ENCODE peak calls at places on chromosomes 4 and X, in eight cellular contexts. One of them, this sample, is unnamed.

GRCh38 chr4:53098681-53099121 is 236.6 kb downstream of the RASL11B start:
- DNase-seq in stomach: no peak
- DNase-seq in adrenal gland: no peak
- DNase-seq in nephron progenitor cell: no peak
- DNase-seq in ecto neural progenitor cell: no peak
- DNase-seq in left cardiac atrium: no peak
- DNase-seq in spleen: no peak
- DNase-seq in left ventricle myocardium inferior: no peak
- DNase-seq in this sample: no peak

GRCh38 chr4:80295841-80296240 is 29.4 kb downstream of the FGF5 start:
- DNase-seq in stomach: no peak
- DNase-seq in left cardiac atrium: no peak
- DNase-seq in left ventricle myocardium inferior: no peak
- DNase-seq in spleen: no peak
- DNase-seq in adrenal gland: no peak
- DNase-seq in ecto neural progenitor cell: no peak
- DNase-seq in nephron progenitor cell: no peak
- DNase-seq in this sample: no peak

GRCh38 chr4:184100297-184100885 is 117.3 kb downstream of the ENPP6 start:
- DNase-seq in spleen: peak
- DNase-seq in left ventricle myocardium inferior: peak
- DNase-seq in left cardiac atrium: peak
- DNase-seq in ecto neural progenitor cell: peak
- DNase-seq in stomach: peak
- DNase-seq in nephron progenitor cell: peak
- DNase-seq in adrenal gland: peak
- DNase-seq in this sample: no peak

GRCh38 chr4:39044947-39045734 is 12.9 kb upstream of the TMEM156 start:
- DNase-seq in left ventricle myocardium inferior: peak
- DNase-seq in nephron progenitor cell: peak
- DNase-seq in stomach: peak
- DNase-seq in spleen: peak
- DNase-seq in adrenal gland: peak
- DNase-seq in ecto neural progenitor cell: peak
- DNase-seq in left cardiac atrium: peak
- DNase-seq in this sample: no peak

GRCh38 chr4:69875576-69875975 is 15.6 kb upstream of the SULT1E1 start:
- DNase-seq in adrenal gland: no peak
- DNase-seq in left cardiac atrium: no peak
- DNase-seq in left ventricle myocardium inferior: no peak
- DNase-seq in spleen: no peak
- DNase-seq in ecto neural progenitor cell: no peak
- DNase-seq in stomach: no peak
- DNase-seq in nephron progenitor cell: no peak
- DNase-seq in this sample: no peak

GRCh38 chrX:53714580-53715335 is 28.2 kb upstream of the HUWE1 start:
- DNase-seq in stomach: peak
- DNase-seq in spleen: no peak
- DNase-seq in left cardiac atrium: no peak
- DNase-seq in nephron progenitor cell: no peak
- DNase-seq in left ventricle myocardium inferior: no peak
- DNase-seq in ecto neural progenitor cell: no peak
- DNase-seq in adrenal gland: no peak
- DNase-seq in this sample: no peak

GRCh38 chrX:95716841-95717240 is 967.8 kb upstream of the DIAPH2 start:
- DNase-seq in spleen: no peak
- DNase-seq in stomach: no peak
- DNase-seq in adrenal gland: no peak
- DNase-seq in ecto neural progenitor cell: no peak
- DNase-seq in left cardiac atrium: no peak
- DNase-seq in nephron progenitor cell: no peak
- DNase-seq in left ventricle myocardium inferior: no peak
- DNase-seq in this sample: no peak

GRCh38 chr4:123748806-123749205 is 352.2 kb downstream of the SPRY1 start:
- DNase-seq in stomach: no peak
- DNase-seq in nephron progenitor cell: no peak
- DNase-seq in left ventricle myocardium inferior: no peak
- DNase-seq in ecto neural progenitor cell: no peak
- DNase-seq in left cardiac atrium: no peak
- DNase-seq in spleen: no peak
- DNase-seq in adrenal gland: no peak
- DNase-seq in this sample: no peak

GRCh38 chrX:53479295-53479694 is 45.1 kb upstream of the HSD17B10 start:
- DNase-seq in left ventricle myocardium inferior: no peak
- DNase-seq in left cardiac atrium: no peak
- DNase-seq in stomach: no peak
- DNase-seq in nephron progenitor cell: no peak
- DNase-seq in spleen: no peak
- DNase-seq in adrenal gland: no peak
- DNase-seq in ecto neural progenitor cell: no peak
- DNase-seq in this sample: no peak

GRCh38 chr4:123452585-123452984 is 56.0 kb downstream of the SPRY1 start:
- DNase-seq in spleen: no peak
- DNase-seq in left cardiac atrium: peak
- DNase-seq in left ventricle myocardium inferior: no peak
- DNase-seq in ecto neural progenitor cell: no peak
- DNase-seq in adrenal gland: peak
- DNase-seq in stomach: peak
- DNase-seq in nephron progenitor cell: no peak
- DNase-seq in this sample: peak

GRCh38 chrX:104968241-104968640 is 252.3 kb downstream of the TEX13A start:
- DNase-seq in ecto neural progenitor cell: no peak
- DNase-seq in nephron progenitor cell: no peak
- DNase-seq in left cardiac atrium: no peak
- DNase-seq in stomach: no peak
- DNase-seq in spleen: no peak
- DNase-seq in left ventricle myocardium inferior: no peak
- DNase-seq in adrenal gland: no peak
- DNase-seq in this sample: no peak

GRCh38 chrX:152915541-152916241 is 17.8 kb downstream of the ZNF185 start:
- DNase-seq in nephron progenitor cell: peak
- DNase-seq in ecto neural progenitor cell: peak
- DNase-seq in stomach: no peak
- DNase-seq in adrenal gland: peak
- DNase-seq in left cardiac atrium: no peak
- DNase-seq in left ventricle myocardium inferior: peak
- DNase-seq in spleen: no peak
- DNase-seq in this sample: peak

GRCh38 chrX:96435636-96436035 is 249.0 kb upstream of the DIAPH2 start:
- DNase-seq in stomach: no peak
- DNase-seq in ecto neural progenitor cell: no peak
- DNase-seq in adrenal gland: no peak
- DNase-seq in left cardiac atrium: no peak
- DNase-seq in spleen: no peak
- DNase-seq in nephron progenitor cell: no peak
- DNase-seq in left ventricle myocardium inferior: no peak
- DNase-seq in this sample: no peak

GRCh38 chr4:22850055-22850454 is 157.3 kb downstream of the GBA3 start:
- DNase-seq in nephron progenitor cell: no peak
- DNase-seq in left ventricle myocardium inferior: no peak
- DNase-seq in ecto neural progenitor cell: no peak
- DNase-seq in stomach: no peak
- DNase-seq in adrenal gland: no peak
- DNase-seq in left cardiac atrium: no peak
- DNase-seq in spleen: no peak
- DNase-seq in this sample: no peak

GRCh38 chrX:124045109-124045508 is 83.6 kb downstream of the STAG2 start:
- DNase-seq in nephron progenitor cell: no peak
- DNase-seq in adrenal gland: no peak
- DNase-seq in ecto neural progenitor cell: no peak
- DNase-seq in left cardiac atrium: no peak
- DNase-seq in left ventricle myocardium inferior: no peak
- DNase-seq in spleen: no peak
- DNase-seq in stomach: no peak
- DNase-seq in this sample: no peak

GRCh38 chr4:27921236-27921635 is 1060.6 kb downstream of the STIM2 start:
- DNase-seq in left ventricle myocardium inferior: no peak
- DNase-seq in stomach: no peak
- DNase-seq in left cardiac atrium: no peak
- DNase-seq in nephron progenitor cell: no peak
- DNase-seq in adrenal gland: no peak
- DNase-seq in spleen: no peak
- DNase-seq in ecto neural progenitor cell: no peak
- DNase-seq in this sample: no peak

GRCh38 chr4:122508083-122508482 is 51.6 kb upstream of the IL2 start:
- DNase-seq in ecto neural progenitor cell: no peak
- DNase-seq in nephron progenitor cell: no peak
- DNase-seq in spleen: no peak
- DNase-seq in left ventricle myocardium inferior: no peak
- DNase-seq in adrenal gland: no peak
- DNase-seq in stomach: no peak
- DNase-seq in left cardiac atrium: no peak
- DNase-seq in this sample: no peak

GRCh38 chrX:1322393-1322792 is 14.2 kb upstream of the IL3RA start:
- DNase-seq in left ventricle myocardium inferior: no peak
- DNase-seq in stomach: no peak
- DNase-seq in nephron progenitor cell: no peak
- DNase-seq in spleen: no peak
- DNase-seq in ecto neural progenitor cell: no peak
- DNase-seq in left cardiac atrium: no peak
- DNase-seq in adrenal gland: no peak
- DNase-seq in this sample: no peak

GRCh38 chr4:37392540-37393255 is 148.2 kb downstream of the NWD2 start:
- DNase-seq in left cardiac atrium: peak
- DNase-seq in adrenal gland: peak
- DNase-seq in nephron progenitor cell: no peak
- DNase-seq in ecto neural progenitor cell: no peak
- DNase-seq in stomach: peak
- DNase-seq in left ventricle myocardium inferior: peak
- DNase-seq in spleen: no peak
- DNase-seq in this sample: peak

GRCh38 chr4:39341075-39341725 is 25.0 kb downstream of the RFC1 start:
- DNase-seq in left ventricle myocardium inferior: no peak
- DNase-seq in adrenal gland: peak
- DNase-seq in left cardiac atrium: no peak
- DNase-seq in ecto neural progenitor cell: no peak
- DNase-seq in stomach: no peak
- DNase-seq in spleen: no peak
- DNase-seq in nephron progenitor cell: no peak
- DNase-seq in this sample: no peak

GRCh38 chrX:49040376-49040955 is 2.7 kb downstream of the TFE3 start:
- DNase-seq in nephron progenitor cell: no peak
- DNase-seq in left ventricle myocardium inferior: no peak
- DNase-seq in left cardiac atrium: no peak
- DNase-seq in spleen: no peak
- DNase-seq in ecto neural progenitor cell: no peak
- DNase-seq in stomach: no peak
- DNase-seq in adrenal gland: no peak
- DNase-seq in this sample: no peak

GRCh38 chr4:110622841-110623709 is at the start of gene PITX2:
- DNase-seq in stomach: no peak
- DNase-seq in left ventricle myocardium inferior: peak
- DNase-seq in spleen: peak
- DNase-seq in left cardiac atrium: peak
- DNase-seq in nephron progenitor cell: peak
- DNase-seq in ecto neural progenitor cell: peak
- DNase-seq in adrenal gland: peak
- DNase-seq in this sample: peak

GRCh38 chr4:91099666-91100065 is 972.5 kb downstream of the CCSER1 start:
- DNase-seq in adrenal gland: no peak
- DNase-seq in stomach: no peak
- DNase-seq in nephron progenitor cell: no peak
- DNase-seq in left cardiac atrium: no peak
- DNase-seq in left ventricle myocardium inferior: no peak
- DNase-seq in ecto neural progenitor cell: no peak
- DNase-seq in spleen: no peak
- DNase-seq in this sample: no peak

GRCh38 chr4:8167291-8167690 is 8.7 kb upstream of the ABLIM2 start:
- DNase-seq in adrenal gland: no peak
- DNase-seq in spleen: no peak
- DNase-seq in left cardiac atrium: no peak
- DNase-seq in left ventricle myocardium inferior: no peak
- DNase-seq in nephron progenitor cell: no peak
- DNase-seq in stomach: no peak
- DNase-seq in ecto neural progenitor cell: no peak
- DNase-seq in this sample: no peak

GRCh38 chr4:73544620-73545019 is 63.1 kb downstream of the AFM start:
- DNase-seq in left cardiac atrium: no peak
- DNase-seq in left ventricle myocardium inferior: no peak
- DNase-seq in stomach: no peak
- DNase-seq in adrenal gland: no peak
- DNase-seq in spleen: no peak
- DNase-seq in ecto neural progenitor cell: no peak
- DNase-seq in nephron progenitor cell: no peak
- DNase-seq in this sample: no peak

GRCh38 chr4:169147217-169147616 is 123.5 kb downstream of the SH3RF1 start:
- DNase-seq in left cardiac atrium: no peak
- DNase-seq in ecto neural progenitor cell: no peak
- DNase-seq in nephron progenitor cell: no peak
- DNase-seq in left ventricle myocardium inferior: no peak
- DNase-seq in stomach: no peak
- DNase-seq in adrenal gland: no peak
- DNase-seq in spleen: no peak
- DNase-seq in this sample: no peak

GRCh38 chr4:68962868-68963267 is 11.3 kb upstream of the UGT2A3 start:
- DNase-seq in left cardiac atrium: no peak
- DNase-seq in nephron progenitor cell: no peak
- DNase-seq in stomach: no peak
- DNase-seq in spleen: no peak
- DNase-seq in left ventricle myocardium inferior: no peak
- DNase-seq in adrenal gland: no peak
- DNase-seq in ecto neural progenitor cell: no peak
- DNase-seq in this sample: no peak

GRCh38 chr4:70533791-70534190 is 15.4 kb downstream of the AMTN start:
- DNase-seq in left ventricle myocardium inferior: no peak
- DNase-seq in adrenal gland: no peak
- DNase-seq in ecto neural progenitor cell: no peak
- DNase-seq in spleen: no peak
- DNase-seq in stomach: no peak
- DNase-seq in left cardiac atrium: no peak
- DNase-seq in nephron progenitor cell: no peak
- DNase-seq in this sample: no peak

GRCh38 chrX:1485033-1485432 is 32.3 kb upstream of the ASMTL start:
- DNase-seq in ecto neural progenitor cell: peak
- DNase-seq in stomach: no peak
- DNase-seq in nephron progenitor cell: no peak
- DNase-seq in spleen: peak
- DNase-seq in adrenal gland: peak
- DNase-seq in left cardiac atrium: no peak
- DNase-seq in left ventricle myocardium inferior: no peak
- DNase-seq in this sample: no peak

GRCh38 chr4:28093071-28093470 is 1232.4 kb downstream of the STIM2 start:
- DNase-seq in spleen: no peak
- DNase-seq in left ventricle myocardium inferior: no peak
- DNase-seq in nephron progenitor cell: no peak
- DNase-seq in stomach: no peak
- DNase-seq in ecto neural progenitor cell: no peak
- DNase-seq in left cardiac atrium: no peak
- DNase-seq in adrenal gland: no peak
- DNase-seq in this sample: no peak

GRCh38 chrX:116972362-116972761 is 509.6 kb upstream of the CT83 start:
- DNase-seq in ecto neural progenitor cell: no peak
- DNase-seq in left cardiac atrium: no peak
- DNase-seq in adrenal gland: no peak
- DNase-seq in spleen: no peak
- DNase-seq in stomach: no peak
- DNase-seq in nephron progenitor cell: no peak
- DNase-seq in left ventricle myocardium inferior: no peak
- DNase-seq in this sample: no peak

GRCh38 chr4:53840643-53841042 is 223.8 kb downstream of the CHIC2 start:
- DNase-seq in ecto neural progenitor cell: no peak
- DNase-seq in left ventricle myocardium inferior: no peak
- DNase-seq in stomach: no peak
- DNase-seq in nephron progenitor cell: no peak
- DNase-seq in left cardiac atrium: no peak
- DNase-seq in adrenal gland: no peak
- DNase-seq in spleen: no peak
- DNase-seq in this sample: no peak

GRCh38 chr4:86939737-86940141 is 4.9 kb downstream of the AFF1 start:
- DNase-seq in left cardiac atrium: no peak
- DNase-seq in stomach: no peak
- DNase-seq in nephron progenitor cell: no peak
- DNase-seq in left ventricle myocardium inferior: no peak
- DNase-seq in spleen: no peak
- DNase-seq in adrenal gland: no peak
- DNase-seq in ecto neural progenitor cell: no peak
- DNase-seq in this sample: no peak

GRCh38 chr4:107863850-107864371 is 39.2 kb downstream of the SGMS2 start:
- DNase-seq in left ventricle myocardium inferior: peak
- DNase-seq in stomach: peak
- DNase-seq in ecto neural progenitor cell: no peak
- DNase-seq in adrenal gland: no peak
- DNase-seq in nephron progenitor cell: no peak
- DNase-seq in spleen: no peak
- DNase-seq in left cardiac atrium: peak
- DNase-seq in this sample: no peak